ENCODE peak calls at places on chromosomes 7 and 10, in ten cellular contexts. One of them, this sample, is unnamed.

GRCh38 chr10:111129348-111129747 is 52.5 kb downstream of the ADRA2A start:
- DNase-seq in RCC 7860: no peak
- DNase-seq in GF-D8: no peak
- DNase-seq in LoVo: no peak
- DNase-seq in Kasumi-1: no peak
- DNase-seq in iris pigment epithelial cell: no peak
- DNase-seq in uterus: no peak
- DNase-seq in AML-193: no peak
- DNase-seq in tibial artery: no peak
- DNase-seq in hepatic stellate cell: no peak
- DNase-seq in this sample: no peak

GRCh38 chr10:132404169-132404880 is 7.3 kb downstream of the PWWP2B start:
- DNase-seq in RCC 7860: no peak
- DNase-seq in GF-D8: no peak
- DNase-seq in LoVo: no peak
- DNase-seq in Kasumi-1: no peak
- DNase-seq in iris pigment epithelial cell: no peak
- DNase-seq in uterus: no peak
- DNase-seq in AML-193: no peak
- DNase-seq in tibial artery: no peak
- DNase-seq in hepatic stellate cell: no peak
- DNase-seq in this sample: no peak

GRCh38 chr10:4708123-4708759 is 117.8 kb upstream of the AKR1E2 start:
- DNase-seq in RCC 7860: no peak
- DNase-seq in GF-D8: no peak
- DNase-seq in LoVo: no peak
- DNase-seq in Kasumi-1: peak
- DNase-seq in iris pigment epithelial cell: no peak
- DNase-seq in uterus: no peak
- DNase-seq in AML-193: no peak
- DNase-seq in tibial artery: no peak
- DNase-seq in hepatic stellate cell: no peak
- DNase-seq in this sample: no peak

GRCh38 chr10:59967079-59967478 is 60.7 kb upstream of the CCDC6 start:
- DNase-seq in RCC 7860: no peak
- DNase-seq in GF-D8: no peak
- DNase-seq in LoVo: no peak
- DNase-seq in Kasumi-1: no peak
- DNase-seq in iris pigment epithelial cell: no peak
- DNase-seq in uterus: no peak
- DNase-seq in AML-193: no peak
- DNase-seq in tibial artery: no peak
- DNase-seq in hepatic stellate cell: no peak
- DNase-seq in this sample: no peak

GRCh38 chr7:100604976-100605911 is 3.1 kb downstream of the PCOLCE start:
- DNase-seq in RCC 7860: no peak
- DNase-seq in GF-D8: no peak
- DNase-seq in LoVo: no peak
- DNase-seq in Kasumi-1: no peak
- DNase-seq in iris pigment epithelial cell: no peak
- DNase-seq in uterus: peak
- DNase-seq in AML-193: no peak
- DNase-seq in tibial artery: no peak
- DNase-seq in hepatic stellate cell: no peak
- DNase-seq in this sample: peak

GRCh38 chr10:6543431-6544005 is 36.6 kb downstream of the PRKCQ start:
- DNase-seq in RCC 7860: no peak
- DNase-seq in GF-D8: no peak
- DNase-seq in LoVo: no peak
- DNase-seq in Kasumi-1: peak
- DNase-seq in iris pigment epithelial cell: no peak
- DNase-seq in uterus: no peak
- DNase-seq in AML-193: no peak
- DNase-seq in tibial artery: no peak
- DNase-seq in hepatic stellate cell: no peak
- DNase-seq in this sample: no peak

GRCh38 chr7:4247106-4247876 is 434.8 kb upstream of the FOXK1 start:
- DNase-seq in RCC 7860: no peak
- DNase-seq in GF-D8: no peak
- DNase-seq in LoVo: no peak
- DNase-seq in Kasumi-1: no peak
- DNase-seq in iris pigment epithelial cell: no peak
- DNase-seq in uterus: no peak
- DNase-seq in AML-193: no peak
- DNase-seq in tibial artery: no peak
- DNase-seq in hepatic stellate cell: no peak
- DNase-seq in this sample: no peak

GRCh38 chr10:22455068-22455467 is 109.8 kb downstream of the SPAG6 start:
- DNase-seq in RCC 7860: no peak
- DNase-seq in GF-D8: no peak
- DNase-seq in LoVo: no peak
- DNase-seq in Kasumi-1: no peak
- DNase-seq in iris pigment epithelial cell: no peak
- DNase-seq in uterus: no peak
- DNase-seq in AML-193: no peak
- DNase-seq in tibial artery: no peak
- DNase-seq in hepatic stellate cell: no peak
- DNase-seq in this sample: no peak

GRCh38 chr10:17561131-17561530 is 56.0 kb downstream of the HACD1 start:
- DNase-seq in RCC 7860: no peak
- DNase-seq in GF-D8: no peak
- DNase-seq in LoVo: no peak
- DNase-seq in Kasumi-1: no peak
- DNase-seq in iris pigment epithelial cell: no peak
- DNase-seq in uterus: no peak
- DNase-seq in AML-193: no peak
- DNase-seq in tibial artery: no peak
- DNase-seq in hepatic stellate cell: no peak
- DNase-seq in this sample: no peak

GRCh38 chr7:66553001-66553400 is 75.7 kb upstream of the KCTD7 start:
- DNase-seq in RCC 7860: no peak
- DNase-seq in GF-D8: no peak
- DNase-seq in LoVo: no peak
- DNase-seq in Kasumi-1: no peak
- DNase-seq in iris pigment epithelial cell: no peak
- DNase-seq in uterus: no peak
- DNase-seq in AML-193: no peak
- DNase-seq in tibial artery: no peak
- DNase-seq in hepatic stellate cell: no peak
- DNase-seq in this sample: no peak

GRCh38 chr7:130734525-130735272 is 692 bp upstream of the KLF14 start:
- DNase-seq in RCC 7860: no peak
- DNase-seq in GF-D8: no peak
- DNase-seq in LoVo: no peak
- DNase-seq in Kasumi-1: peak
- DNase-seq in iris pigment epithelial cell: peak
- DNase-seq in uterus: no peak
- DNase-seq in AML-193: no peak
- DNase-seq in tibial artery: no peak
- DNase-seq in hepatic stellate cell: no peak
- DNase-seq in this sample: no peak

GRCh38 chr7:6533893-6534804 is 17.1 kb downstream of the GRID2IP start:
- DNase-seq in RCC 7860: no peak
- DNase-seq in GF-D8: no peak
- DNase-seq in LoVo: no peak
- DNase-seq in Kasumi-1: no peak
- DNase-seq in iris pigment epithelial cell: no peak
- DNase-seq in uterus: no peak
- DNase-seq in AML-193: no peak
- DNase-seq in tibial artery: no peak
- DNase-seq in hepatic stellate cell: no peak
- DNase-seq in this sample: no peak

GRCh38 chr10:82551501-82551900 is 676.5 kb downstream of the NRG3 start:
- DNase-seq in RCC 7860: no peak
- DNase-seq in GF-D8: no peak
- DNase-seq in LoVo: no peak
- DNase-seq in Kasumi-1: no peak
- DNase-seq in iris pigment epithelial cell: no peak
- DNase-seq in uterus: no peak
- DNase-seq in AML-193: no peak
- DNase-seq in tibial artery: no peak
- DNase-seq in hepatic stellate cell: no peak
- DNase-seq in this sample: no peak

GRCh38 chr7:12504144-12504543 is 66.4 kb upstream of the SCIN start:
- DNase-seq in RCC 7860: no peak
- DNase-seq in GF-D8: no peak
- DNase-seq in LoVo: no peak
- DNase-seq in Kasumi-1: no peak
- DNase-seq in iris pigment epithelial cell: no peak
- DNase-seq in uterus: no peak
- DNase-seq in AML-193: no peak
- DNase-seq in tibial artery: no peak
- DNase-seq in hepatic stellate cell: no peak
- DNase-seq in this sample: no peak

GRCh38 chr10:785539-786214 is 96.2 kb upstream of the DIP2C start:
- DNase-seq in RCC 7860: no peak
- DNase-seq in GF-D8: no peak
- DNase-seq in LoVo: no peak
- DNase-seq in Kasumi-1: no peak
- DNase-seq in iris pigment epithelial cell: no peak
- DNase-seq in uterus: no peak
- DNase-seq in AML-193: no peak
- DNase-seq in tibial artery: peak
- DNase-seq in hepatic stellate cell: no peak
- DNase-seq in this sample: no peak

GRCh38 chr7:88546808-88547207 is 212.7 kb upstream of the ZNF804B start:
- DNase-seq in RCC 7860: peak
- DNase-seq in GF-D8: no peak
- DNase-seq in LoVo: peak
- DNase-seq in Kasumi-1: peak
- DNase-seq in iris pigment epithelial cell: peak
- DNase-seq in uterus: no peak
- DNase-seq in AML-193: peak
- DNase-seq in tibial artery: no peak
- DNase-seq in hepatic stellate cell: no peak
- DNase-seq in this sample: peak

GRCh38 chr10:114388275-114388674 is 16.0 kb downstream of the AFAP1L2 start:
- DNase-seq in RCC 7860: peak
- DNase-seq in GF-D8: no peak
- DNase-seq in LoVo: no peak
- DNase-seq in Kasumi-1: no peak
- DNase-seq in iris pigment epithelial cell: no peak
- DNase-seq in uterus: no peak
- DNase-seq in AML-193: no peak
- DNase-seq in tibial artery: no peak
- DNase-seq in hepatic stellate cell: no peak
- DNase-seq in this sample: no peak

GRCh38 chr7:139602143-139602722 is 78.7 kb downstream of the CLEC2L start:
- DNase-seq in RCC 7860: peak
- DNase-seq in GF-D8: peak
- DNase-seq in LoVo: peak
- DNase-seq in Kasumi-1: peak
- DNase-seq in iris pigment epithelial cell: peak
- DNase-seq in uterus: no peak
- DNase-seq in AML-193: peak
- DNase-seq in tibial artery: no peak
- DNase-seq in hepatic stellate cell: peak
- DNase-seq in this sample: peak

GRCh38 chr10:4807803-4808507 is 18.1 kb upstream of the AKR1E2 start:
- DNase-seq in RCC 7860: peak
- DNase-seq in GF-D8: no peak
- DNase-seq in LoVo: no peak
- DNase-seq in Kasumi-1: no peak
- DNase-seq in iris pigment epithelial cell: peak
- DNase-seq in uterus: no peak
- DNase-seq in AML-193: no peak
- DNase-seq in tibial artery: no peak
- DNase-seq in hepatic stellate cell: peak
- DNase-seq in this sample: no peak

GRCh38 chr10:59181668-59182067 is 5.2 kb downstream of the PHYHIPL start:
- DNase-seq in RCC 7860: peak
- DNase-seq in GF-D8: no peak
- DNase-seq in LoVo: peak
- DNase-seq in Kasumi-1: peak
- DNase-seq in iris pigment epithelial cell: peak
- DNase-seq in uterus: no peak
- DNase-seq in AML-193: peak
- DNase-seq in tibial artery: no peak
- DNase-seq in hepatic stellate cell: peak
- DNase-seq in this sample: peak

GRCh38 chr10:62076872-62077271 is 175.4 kb downstream of the ARID5B start:
- DNase-seq in RCC 7860: peak
- DNase-seq in GF-D8: no peak
- DNase-seq in LoVo: no peak
- DNase-seq in Kasumi-1: no peak
- DNase-seq in iris pigment epithelial cell: peak
- DNase-seq in uterus: no peak
- DNase-seq in AML-193: no peak
- DNase-seq in tibial artery: no peak
- DNase-seq in hepatic stellate cell: peak
- DNase-seq in this sample: no peak

GRCh38 chr10:17216217-17216900 is 11.7 kb upstream of the VIM start:
- DNase-seq in RCC 7860: peak
- DNase-seq in GF-D8: peak
- DNase-seq in LoVo: peak
- DNase-seq in Kasumi-1: peak
- DNase-seq in iris pigment epithelial cell: peak
- DNase-seq in uterus: peak
- DNase-seq in AML-193: peak
- DNase-seq in tibial artery: no peak
- DNase-seq in hepatic stellate cell: peak
- DNase-seq in this sample: peak

GRCh38 chr7:41239596-41239995 is 463.3 kb downstream of the INHBA start:
- DNase-seq in RCC 7860: no peak
- DNase-seq in GF-D8: no peak
- DNase-seq in LoVo: no peak
- DNase-seq in Kasumi-1: no peak
- DNase-seq in iris pigment epithelial cell: no peak
- DNase-seq in uterus: no peak
- DNase-seq in AML-193: no peak
- DNase-seq in tibial artery: no peak
- DNase-seq in hepatic stellate cell: no peak
- DNase-seq in this sample: no peak

GRCh38 chr7:21675255-21675654 is 132.4 kb downstream of the DNAH11 start:
- DNase-seq in RCC 7860: no peak
- DNase-seq in GF-D8: no peak
- DNase-seq in LoVo: no peak
- DNase-seq in Kasumi-1: no peak
- DNase-seq in iris pigment epithelial cell: peak
- DNase-seq in uterus: no peak
- DNase-seq in AML-193: no peak
- DNase-seq in tibial artery: no peak
- DNase-seq in hepatic stellate cell: no peak
- DNase-seq in this sample: no peak

GRCh38 chr10:89115876-89116627 is 91.1 kb downstream of the CH25H start:
- DNase-seq in RCC 7860: peak
- DNase-seq in GF-D8: no peak
- DNase-seq in LoVo: no peak
- DNase-seq in Kasumi-1: peak
- DNase-seq in iris pigment epithelial cell: peak
- DNase-seq in uterus: no peak
- DNase-seq in AML-193: peak
- DNase-seq in tibial artery: no peak
- DNase-seq in hepatic stellate cell: peak
- DNase-seq in this sample: no peak

GRCh38 chr10:120963053-120963533 is 111.9 kb downstream of the WDR11 start:
- DNase-seq in RCC 7860: no peak
- DNase-seq in GF-D8: no peak
- DNase-seq in LoVo: no peak
- DNase-seq in Kasumi-1: no peak
- DNase-seq in iris pigment epithelial cell: no peak
- DNase-seq in uterus: no peak
- DNase-seq in AML-193: no peak
- DNase-seq in tibial artery: no peak
- DNase-seq in hepatic stellate cell: no peak
- DNase-seq in this sample: no peak

GRCh38 chr7:31663072-31663471 is 23.9 kb upstream of the PPP1R17 start:
- DNase-seq in RCC 7860: no peak
- DNase-seq in GF-D8: no peak
- DNase-seq in LoVo: no peak
- DNase-seq in Kasumi-1: no peak
- DNase-seq in iris pigment epithelial cell: no peak
- DNase-seq in uterus: no peak
- DNase-seq in AML-193: no peak
- DNase-seq in tibial artery: no peak
- DNase-seq in hepatic stellate cell: no peak
- DNase-seq in this sample: no peak

GRCh38 chr7:76179686-76180085 is 22.0 kb upstream of the SRRM3 start:
- DNase-seq in RCC 7860: no peak
- DNase-seq in GF-D8: no peak
- DNase-seq in LoVo: no peak
- DNase-seq in Kasumi-1: no peak
- DNase-seq in iris pigment epithelial cell: no peak
- DNase-seq in uterus: no peak
- DNase-seq in AML-193: no peak
- DNase-seq in tibial artery: no peak
- DNase-seq in hepatic stellate cell: no peak
- DNase-seq in this sample: no peak